ENCODE peak calls at places on chromosome 4, in five cellular contexts. L is lower leg skin, R is GM10248, D is lower lobe of right lung, J is mammary epithelial cell. O is an unnamed sample.

GRCh38 chr4:128161138-128161537 is 100.0 kb downstream of the LARP1B start:
- DNase-seq in R (no peak), L (no peak), D (no peak), J (no peak), O (no peak)

GRCh38 chr4:153759407-153760226 is at the start of gene RNF175:
- DNase-seq in D (no peak), R (no peak), J (no peak), L (no peak), O (no peak)

GRCh38 chr4:121448231-121448630 is 67.4 kb upstream of the QRFPR start:
- DNase-seq in J (peak), D (no peak), L (no peak), R (no peak), O (no peak)

GRCh38 chr4:186946682-186947294 is 223.1 kb upstream of the FAT1 start:
- DNase-seq in J (no peak), R (no peak), L (no peak), D (no peak), O (no peak)

GRCh38 chr4:149264093-149264733 is 551.4 kb downstream of the IQCM start:
- DNase-seq in J (peak), D (no peak), R (peak), L (no peak), O (no peak)

GRCh38 chr4:106316773-106317409 is 541 bp downstream of the AIMP1 start:
- DNase-seq in L (no peak), J (peak), D (no peak), R (no peak), O (no peak)

GRCh38 chr4:159175165-159175988 is 72.5 kb downstream of the RAPGEF2 start:
- DNase-seq in D (peak), J (peak), L (peak), R (peak), O (no peak)

GRCh38 chr4:187268940-187269339 is 545.3 kb upstream of the FAT1 start:
- DNase-seq in D (no peak), L (no peak), J (peak), R (no peak), O (no peak)

GRCh38 chr4:87559090-87559837 is 30.1 kb upstream of the SPARCL1 start:
- DNase-seq in D (no peak), J (no peak), R (no peak), L (no peak), O (no peak)

GRCh38 chr4:94961420-94961819 is 203.7 kb downstream of the BMPR1B start:
- DNase-seq in R (no peak), J (no peak), L (no peak), D (no peak), O (no peak)

GRCh38 chr4:159003420-159004253 is 99.2 kb upstream of the RAPGEF2 start:
- DNase-seq in D (no peak), J (peak), R (no peak), L (no peak), O (no peak)

GRCh38 chr4:118265312-118266144 is 87.3 kb downstream of the PRSS12 start:
- DNase-seq in L (no peak), D (peak), R (no peak), J (peak), O (no peak)

GRCh38 chr4:123599061-123599919 is 202.7 kb downstream of the SPRY1 start:
- DNase-seq in L (peak), J (peak), D (no peak), R (no peak), O (no peak)

GRCh38 chr4:2046031-2046961 is 12.8 kb upstream of the NAT8L start:
- DNase-seq in D (no peak), J (no peak), R (peak), L (no peak), O (peak)

GRCh38 chr4:108370291-108370690 is 201.6 kb upstream of the LEF1 start:
- DNase-seq in R (no peak), J (no peak), D (no peak), L (no peak), O (no peak)

GRCh38 chr4:11634283-11634682 is 205.6 kb upstream of the HS3ST1 start:
- DNase-seq in L (no peak), D (no peak), J (peak), R (no peak), O (no peak)

GRCh38 chr4:2537011-2537830 is 774 bp downstream of the FAM193A start:
- DNase-seq in J (peak), R (peak), D (peak), L (no peak), O (peak)

GRCh38 chr4:53563824-53564223 is 27.5 kb downstream of the LNX1 start:
- DNase-seq in R (peak), D (no peak), J (peak), L (no peak), O (no peak)

GRCh38 chr4:180394307-180394706 is 1848.9 kb upstream of the TENM3 start:
- DNase-seq in D (no peak), R (no peak), J (no peak), L (no peak), O (no peak)

GRCh38 chr4:24774452-24774851 is 20.9 kb upstream of the SOD3 start:
- DNase-seq in D (no peak), L (no peak), R (no peak), J (peak), O (no peak)

GRCh38 chr4:158721680-158722079 is 1.5 kb downstream of the PPID start:
- DNase-seq in D (no peak), J (no peak), L (no peak), R (no peak), O (no peak)

GRCh38 chr4:70589785-70590184 is 2.3 kb upstream of the AMBN start:
- DNase-seq in D (no peak), R (peak), L (no peak), J (no peak), O (no peak)

GRCh38 chr4:14018191-14018853 is 390.8 kb upstream of the BOD1L1 start:
- DNase-seq in D (no peak), R (no peak), J (no peak), L (no peak), O (no peak)

GRCh38 chr4:73944061-73944875 is 37.6 kb downstream of the PF4 start:
- DNase-seq in D (peak), L (no peak), J (peak), R (no peak), O (no peak)

GRCh38 chr4:27490747-27491146 is 630.1 kb downstream of the STIM2 start:
- DNase-seq in R (no peak), J (no peak), L (no peak), D (no peak), O (no peak)

GRCh38 chr4:130306566-130306965 is 1210.6 kb downstream of the C4orf33 start:
- DNase-seq in R (no peak), L (no peak), D (no peak), J (no peak), O (no peak)

GRCh38 chr4:189773909-189774308 is 166.8 kb upstream of the FRG1 start:
- DNase-seq in J (peak), D (no peak), R (no peak), L (no peak), O (no peak)

DNA sequence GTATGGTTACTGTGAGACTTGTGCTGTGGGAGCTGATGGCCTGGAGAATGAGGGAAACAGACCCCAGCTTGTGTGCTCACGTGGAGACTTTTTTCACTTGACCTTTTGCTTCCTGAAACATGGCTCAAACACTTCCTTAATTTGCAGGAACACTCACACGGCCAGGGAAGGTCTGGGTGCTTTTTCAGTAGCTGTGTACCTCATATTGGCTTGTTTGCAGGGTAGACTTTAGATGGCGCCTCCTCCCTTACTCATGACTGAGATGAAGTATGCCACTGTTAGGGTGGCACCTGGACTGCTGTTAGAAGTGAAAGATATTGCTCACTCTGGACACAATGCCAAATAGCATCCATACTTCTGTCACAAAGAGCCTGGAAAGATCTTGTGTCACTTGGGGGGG is 75.7 kb upstream of the WDR1 start:
- DNase-seq in J (peak), D (no peak), L (no peak), R (no peak), O (no peak)
- TF ChIP-seq CTCF in J (peak), D (no peak), L (no peak), R (no peak), O (no peak)

GRCh38 chr4:81049861-81050423 is 19.4 kb downstream of the BMP3 start:
- DNase-seq in L (no peak), D (no peak), J (no peak), R (no peak), O (no peak)

GRCh38 chr4:81049310-81049709 is 18.8 kb downstream of the BMP3 start:
- DNase-seq in D (no peak), L (no peak), J (no peak), R (no peak), O (no peak)

GRCh38 chr4:81052119-81053068 is 21.9 kb downstream of the BMP3 start:
- DNase-seq in J (peak), D (peak), R (peak), L (no peak), O (no peak)
- TF ChIP-seq CTCF in J (peak), D (peak), R (peak), L (no peak), O (peak)

GRCh38 chr4:44583393-44583792 is 68.0 kb downstream of the YIPF7 start:
- DNase-seq in J (peak), R (no peak), D (no peak), L (no peak), O (no peak)
- TF ChIP-seq CTCF in J (peak), R (no peak), D (no peak), L (no peak), O (no peak)

GRCh38 chr4:155497306-155497705 is 120.5 kb upstream of the MAP9 start:
- DNase-seq in R (no peak), J (no peak), L (no peak), D (no peak), O (no peak)
- TF ChIP-seq CTCF in R (no peak), J (peak), L (no peak), D (no peak), O (no peak)

GRCh38 chr4:78091534-78091933 is 34.4 kb downstream of the FRAS1 start:
- DNase-seq in J (no peak), L (no peak), D (no peak), R (no peak), O (no peak)
- TF ChIP-seq CTCF in J (no peak), L (no peak), D (no peak), R (no peak), O (no peak)

DNA sequence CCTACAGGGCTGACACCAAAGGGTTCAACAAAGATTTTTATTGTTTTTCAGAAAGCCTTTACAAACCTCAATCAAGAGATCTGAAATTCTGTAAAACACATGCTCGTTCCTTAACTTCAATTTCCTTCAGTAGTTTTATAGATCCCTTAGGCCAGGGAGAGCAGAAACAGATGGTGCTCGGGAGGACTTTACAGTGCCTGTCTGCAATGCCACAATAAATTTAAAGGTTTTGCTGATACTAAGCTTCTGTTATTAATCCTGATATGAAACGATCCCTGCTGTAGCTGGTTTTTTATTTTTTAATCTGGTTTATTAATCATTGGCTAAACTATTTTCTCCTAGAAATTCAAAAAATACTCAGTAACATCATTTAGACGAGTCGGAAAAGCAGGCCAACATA is 39.7 kb downstream of the SHISA3 start:
- DNase-seq in J (no peak), R (no peak), D (no peak), L (no peak), O (no peak)
- TF ChIP-seq CTCF in J (no peak), R (no peak), D (no peak), L (no peak), O (no peak)

GRCh38 chr4:85228264-85228663 is 246.7 kb upstream of the ARHGAP24 start:
- DNase-seq in L (no peak), J (no peak), R (no peak), D (no peak), O (no peak)
- TF ChIP-seq CTCF in L (no peak), J (peak), R (no peak), D (no peak), O (no peak)

O was measured in osteocyte.